ENCODE peak calls at places on chromosomes 11 and 22, in eight cellular contexts. One of them, this sample, is unnamed.

GRCh38 chr11:119729581-119730346 is 764 bp upstream of the NECTIN1 start:
- DNase-seq in fibroblast of lung: peak; percentile 57
- DNase-seq in neuronal stem cell: peak; percentile 29
- DNase-seq in GM23248: peak; percentile 72
- DNase-seq in keratinocyte: no peak
- DNase-seq in PC-9: peak; percentile 38
- DNase-seq in neural progenitor cell: peak; percentile 59
- DNase-seq in K562: no peak
- DNase-seq in this sample: no peak

GRCh38 chr22:20021196-20022181 is 579 bp downstream of the TANGO2 start:
- DNase-seq in neural progenitor cell: peak; percentile 47
- DNase-seq in PC-9: peak; percentile 52
- DNase-seq in neuronal stem cell: no peak
- DNase-seq in K562: peak; percentile 93
- DNase-seq in GM23248: peak; percentile 91
- DNase-seq in keratinocyte: no peak
- DNase-seq in fibroblast of lung: peak; percentile 27
- DNase-seq in this sample: peak; percentile 57

GRCh38 chr11:27209562-27210005 is 153.4 kb downstream of the CCDC34 start:
- DNase-seq in fibroblast of lung: peak; percentile 87
- DNase-seq in neural progenitor cell: no peak
- DNase-seq in neuronal stem cell: no peak
- DNase-seq in GM23248: peak; percentile 95
- DNase-seq in PC-9: peak; percentile 79
- DNase-seq in K562: peak; percentile 37
- DNase-seq in keratinocyte: peak; percentile 90
- DNase-seq in this sample: no peak

GRCh38 chr11:108486331-108486730 is 11.9 kb downstream of the POGLUT3 start:
- DNase-seq in fibroblast of lung: no peak
- DNase-seq in neuronal stem cell: no peak
- DNase-seq in K562: no peak
- DNase-seq in neural progenitor cell: no peak
- DNase-seq in keratinocyte: no peak
- DNase-seq in GM23248: no peak
- DNase-seq in PC-9: no peak
- DNase-seq in this sample: no peak

GRCh38 chr11:77107950-77108349 is 5.3 kb downstream of the OMP start:
- DNase-seq in K562: no peak
- DNase-seq in PC-9: peak; percentile 76
- DNase-seq in fibroblast of lung: peak; percentile 91
- DNase-seq in neuronal stem cell: no peak
- DNase-seq in keratinocyte: no peak
- DNase-seq in GM23248: peak; percentile 94
- DNase-seq in neural progenitor cell: no peak
- DNase-seq in this sample: peak; percentile 47

GRCh38 chr22:38873469-38874411 is 1.7 kb upstream of the CBX6 start:
- DNase-seq in neuronal stem cell: no peak
- DNase-seq in neural progenitor cell: no peak
- DNase-seq in PC-9: peak; percentile 54
- DNase-seq in K562: no peak
- DNase-seq in keratinocyte: peak; percentile 59
- DNase-seq in GM23248: peak; percentile 11
- DNase-seq in fibroblast of lung: no peak
- DNase-seq in this sample: no peak

GRCh38 chr11:71568707-71569349 is 3.5 kb downstream of the KRTAP5-10 start:
- DNase-seq in neuronal stem cell: no peak
- DNase-seq in keratinocyte: no peak
- DNase-seq in K562: no peak
- DNase-seq in fibroblast of lung: peak; percentile 29
- DNase-seq in neural progenitor cell: no peak
- DNase-seq in GM23248: peak; percentile 47
- DNase-seq in PC-9: no peak
- DNase-seq in this sample: no peak

GRCh38 chr22:31603081-31603525 is 58.9 kb downstream of the PISD start:
- DNase-seq in fibroblast of lung: no peak
- DNase-seq in GM23248: no peak
- DNase-seq in neuronal stem cell: no peak
- DNase-seq in keratinocyte: no peak
- DNase-seq in K562: peak; percentile 54
- DNase-seq in neural progenitor cell: no peak
- DNase-seq in PC-9: no peak
- DNase-seq in this sample: no peak

GRCh38 chr11:35887737-35888136 is 56.1 kb upstream of the LDLRAD3 start:
- DNase-seq in K562: no peak
- DNase-seq in PC-9: no peak
- DNase-seq in GM23248: no peak
- DNase-seq in neuronal stem cell: no peak
- DNase-seq in neural progenitor cell: no peak
- DNase-seq in keratinocyte: no peak
- DNase-seq in fibroblast of lung: no peak
- DNase-seq in this sample: no peak

GRCh38 chr11:2521681-2522630 is 77.1 kb downstream of the KCNQ1 start:
- DNase-seq in neural progenitor cell: peak; percentile 1
- DNase-seq in K562: no peak
- DNase-seq in neuronal stem cell: no peak
- DNase-seq in GM23248: no peak
- DNase-seq in PC-9: no peak
- DNase-seq in fibroblast of lung: no peak
- DNase-seq in keratinocyte: no peak
- DNase-seq in this sample: no peak

GRCh38 chr11:114321621-114322257 is 25.5 kb downstream of the NNMT start:
- DNase-seq in keratinocyte: no peak
- DNase-seq in fibroblast of lung: peak; percentile 82
- DNase-seq in PC-9: no peak
- DNase-seq in GM23248: peak; percentile 94
- DNase-seq in K562: no peak
- DNase-seq in neural progenitor cell: no peak
- DNase-seq in neuronal stem cell: no peak
- DNase-seq in this sample: no peak

GRCh38 chr11:3803726-3804510 is 4.4 kb upstream of the PGAP2 start:
- DNase-seq in neural progenitor cell: no peak
- DNase-seq in fibroblast of lung: no peak
- DNase-seq in neuronal stem cell: no peak
- DNase-seq in K562: no peak
- DNase-seq in GM23248: peak; percentile 87
- DNase-seq in PC-9: no peak
- DNase-seq in keratinocyte: no peak
- DNase-seq in this sample: no peak

GRCh38 chr11:76680517-76681425 is 10.2 kb upstream of the LRRC32 start:
- DNase-seq in keratinocyte: no peak
- DNase-seq in fibroblast of lung: peak; percentile 74
- DNase-seq in PC-9: peak; percentile 68
- DNase-seq in GM23248: peak; percentile 82
- DNase-seq in neuronal stem cell: peak; percentile 76
- DNase-seq in K562: peak; percentile 83
- DNase-seq in neural progenitor cell: peak; percentile 92
- DNase-seq in this sample: peak; percentile 90

GRCh38 chr22:49663823-49664222 is 163.8 kb downstream of the BRD1 start:
- DNase-seq in GM23248: no peak
- DNase-seq in PC-9: no peak
- DNase-seq in neuronal stem cell: no peak
- DNase-seq in neural progenitor cell: no peak
- DNase-seq in fibroblast of lung: no peak
- DNase-seq in K562: no peak
- DNase-seq in keratinocyte: no peak
- DNase-seq in this sample: no peak

GRCh38 chr11:61153593-61154090 is 7.6 kb downstream of the VPS37C start:
- DNase-seq in neuronal stem cell: no peak
- DNase-seq in fibroblast of lung: no peak
- DNase-seq in GM23248: peak; percentile 80
- DNase-seq in neural progenitor cell: no peak
- DNase-seq in PC-9: no peak
- DNase-seq in keratinocyte: no peak
- DNase-seq in K562: no peak
- DNase-seq in this sample: no peak

GRCh38 chr11:60182546-60183330 is at the start of gene MS4A6A:
- DNase-seq in neuronal stem cell: no peak
- DNase-seq in K562: no peak
- DNase-seq in GM23248: no peak
- DNase-seq in neural progenitor cell: no peak
- DNase-seq in keratinocyte: no peak
- DNase-seq in fibroblast of lung: no peak
- DNase-seq in PC-9: no peak
- DNase-seq in this sample: no peak

GRCh38 chr22:48592488-48592887 is 1235.2 kb downstream of the BRD1 start:
- DNase-seq in keratinocyte: no peak
- DNase-seq in fibroblast of lung: no peak
- DNase-seq in neural progenitor cell: no peak
- DNase-seq in K562: no peak
- DNase-seq in neuronal stem cell: no peak
- DNase-seq in GM23248: no peak
- DNase-seq in PC-9: no peak
- DNase-seq in this sample: no peak

GRCh38 chr11:23206736-23207336 is 346.6 kb upstream of the CCDC179 start:
- DNase-seq in fibroblast of lung: peak; percentile 11
- DNase-seq in keratinocyte: no peak
- DNase-seq in GM23248: peak; percentile 43
- DNase-seq in neuronal stem cell: no peak
- DNase-seq in PC-9: no peak
- DNase-seq in K562: no peak
- DNase-seq in neural progenitor cell: no peak
- DNase-seq in this sample: no peak

GRCh38 chr11:77201370-77201769 is 73.3 kb downstream of the MYO7A start:
- DNase-seq in neural progenitor cell: no peak
- DNase-seq in neuronal stem cell: no peak
- DNase-seq in fibroblast of lung: no peak
- DNase-seq in keratinocyte: no peak
- DNase-seq in K562: no peak
- DNase-seq in PC-9: no peak
- DNase-seq in GM23248: no peak
- DNase-seq in this sample: no peak

GRCh38 chr11:114216804-114217195 is 79.4 kb upstream of the NNMT start:
- DNase-seq in keratinocyte: no peak
- DNase-seq in neuronal stem cell: no peak
- DNase-seq in neural progenitor cell: no peak
- DNase-seq in fibroblast of lung: no peak
- DNase-seq in K562: no peak
- DNase-seq in PC-9: no peak
- DNase-seq in GM23248: no peak
- DNase-seq in this sample: no peak

GRCh38 chr11:92357344-92357743 is 132.7 kb downstream of the FAT3 start:
- DNase-seq in keratinocyte: no peak
- DNase-seq in PC-9: no peak
- DNase-seq in neuronal stem cell: no peak
- DNase-seq in neural progenitor cell: no peak
- DNase-seq in GM23248: no peak
- DNase-seq in K562: no peak
- DNase-seq in fibroblast of lung: no peak
- DNase-seq in this sample: no peak

DNA sequence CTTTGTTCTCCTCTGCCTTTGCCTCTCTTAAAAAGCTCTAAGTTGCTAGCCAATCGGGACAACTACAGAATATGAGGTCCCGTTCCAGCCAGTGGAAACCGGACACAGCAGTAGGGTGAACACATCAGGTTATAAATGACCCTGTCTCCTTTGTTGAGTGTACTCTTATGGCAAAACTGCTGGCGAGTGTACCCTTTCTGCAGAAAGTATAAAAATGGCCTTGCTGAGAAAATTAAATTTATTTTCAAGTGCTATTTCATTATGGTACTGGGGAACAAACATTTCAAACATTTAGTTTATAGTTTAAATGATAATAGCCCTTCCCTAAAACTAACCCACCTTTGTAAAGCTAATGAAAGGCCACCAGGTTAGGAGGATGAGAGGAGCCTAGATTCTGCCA is 6.0 kb upstream of the LGALS12 start:
- DNase-seq in keratinocyte: no peak
- DNase-seq in PC-9: no peak
- DNase-seq in K562: no peak
- DNase-seq in neuronal stem cell: no peak
- DNase-seq in fibroblast of lung: no peak
- DNase-seq in GM23248: no peak
- DNase-seq in neural progenitor cell: no peak
- DNase-seq in this sample: no peak
- H3K9me3 ChIP-seq in keratinocyte: peaks cover 4% of the 10 kb centered on the region
- H3K9me3 ChIP-seq in PC-9: peaks cover 14% of the 10 kb centered on the region
- H3K9me3 ChIP-seq in K562: peaks cover 4% of the 10 kb centered on the region
- H3K9me3 ChIP-seq in neuronal stem cell: peaks cover 2% of the 10 kb centered on the region
- H3K9me3 ChIP-seq in fibroblast of lung: no peaks in the 10 kb centered on the region
- H3K9me3 ChIP-seq in GM23248: no peaks in the 10 kb centered on the region
- H3K9me3 ChIP-seq in neural progenitor cell: no peaks in the 10 kb centered on the region
- H3K9me3 ChIP-seq in this sample: peaks cover 7% of the 10 kb centered on the region

GRCh38 chr11:21675049-21675616 is 517.8 kb upstream of the ANO5 start:
- DNase-seq in fibroblast of lung: no peak
- DNase-seq in PC-9: no peak
- DNase-seq in K562: no peak
- DNase-seq in keratinocyte: no peak
- DNase-seq in neuronal stem cell: no peak
- DNase-seq in neural progenitor cell: no peak
- DNase-seq in GM23248: no peak
- DNase-seq in this sample: no peak
- H3K4me3 ChIP-seq in fibroblast of lung: no peak overlapping the region
- H3K4me3 ChIP-seq in PC-9: no peak overlapping the region
- H3K4me3 ChIP-seq in K562: no peak overlapping the region
- H3K4me3 ChIP-seq in keratinocyte: no peak overlapping the region
- H3K4me3 ChIP-seq in neuronal stem cell: no peak overlapping the region
- H3K4me3 ChIP-seq in neural progenitor cell: no peak overlapping the region
- H3K4me3 ChIP-seq in GM23248: no peak overlapping the region
- H3K4me3 ChIP-seq in this sample: peak overlapping the region; percentile 26

DNA sequence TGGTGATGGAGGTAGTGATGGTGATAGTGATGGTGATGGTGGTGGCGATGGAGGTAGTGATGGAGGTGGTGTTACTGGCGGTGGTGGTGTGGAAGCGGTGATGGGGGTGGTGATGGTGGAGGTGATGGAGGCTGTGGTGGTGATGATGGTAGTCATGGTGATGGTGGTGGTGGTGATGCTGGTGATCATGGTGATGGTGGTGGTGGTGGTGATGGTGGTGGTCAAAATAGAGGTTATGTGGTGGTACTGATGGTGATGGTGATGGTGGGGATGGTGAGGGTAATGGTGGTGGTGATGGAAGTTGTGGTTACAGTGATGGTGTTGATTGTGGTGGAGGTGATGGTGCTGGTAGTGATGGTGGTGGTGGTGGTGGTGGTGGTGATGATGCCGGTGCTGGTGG is 199.2 kb downstream of the IGLL1 start:
- DNase-seq in neuronal stem cell: no peak
- DNase-seq in GM23248: no peak
- DNase-seq in neural progenitor cell: no peak
- DNase-seq in PC-9: no peak
- DNase-seq in K562: no peak
- DNase-seq in fibroblast of lung: no peak
- DNase-seq in keratinocyte: no peak
- DNase-seq in this sample: no peak
- H2AFZ ChIP-seq in neuronal stem cell: no peak overlapping the region
- H2AFZ ChIP-seq in GM23248: no peak overlapping the region
- H2AFZ ChIP-seq in neural progenitor cell: no peak overlapping the region
- H2AFZ ChIP-seq in PC-9: no peak overlapping the region
- H2AFZ ChIP-seq in K562: no peak overlapping the region
- H2AFZ ChIP-seq in fibroblast of lung: no peak overlapping the region
- H2AFZ ChIP-seq in keratinocyte: no peak overlapping the region
- H2AFZ ChIP-seq in this sample: no peak overlapping the region

DNA sequence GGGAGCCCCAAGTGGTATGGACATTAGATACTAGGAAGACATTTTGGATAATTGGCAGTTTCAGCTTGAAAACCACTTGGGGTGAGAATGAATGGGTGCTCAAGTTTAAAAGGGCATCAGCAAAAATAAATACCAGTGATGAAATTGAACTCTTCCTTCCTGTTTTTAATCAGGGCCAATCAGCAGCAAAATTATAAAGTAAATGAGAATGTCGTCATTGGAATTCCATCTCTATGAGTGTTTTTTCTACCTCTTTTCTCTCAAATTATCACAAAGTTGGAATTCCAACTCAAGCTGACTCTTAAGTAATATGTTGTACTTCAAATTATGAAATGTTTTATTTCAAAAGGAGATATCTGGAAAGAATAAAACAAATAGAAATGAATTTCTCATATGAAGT is 730.6 kb downstream of the METTL15 start:
- DNase-seq in neural progenitor cell: no peak
- DNase-seq in PC-9: no peak
- DNase-seq in neuronal stem cell: no peak
- DNase-seq in fibroblast of lung: no peak
- DNase-seq in GM23248: peak; percentile 42
- DNase-seq in K562: no peak
- DNase-seq in keratinocyte: no peak
- DNase-seq in this sample: no peak
- H3K9me3 ChIP-seq in neural progenitor cell: no peaks in the 10 kb centered on the region
- H3K9me3 ChIP-seq in PC-9: no peaks in the 10 kb centered on the region
- H3K9me3 ChIP-seq in neuronal stem cell: no peaks in the 10 kb centered on the region
- H3K9me3 ChIP-seq in fibroblast of lung: no peaks in the 10 kb centered on the region
- H3K9me3 ChIP-seq in GM23248: no peaks in the 10 kb centered on the region
- H3K9me3 ChIP-seq in K562: no peaks in the 10 kb centered on the region
- H3K9me3 ChIP-seq in keratinocyte: no peaks in the 10 kb centered on the region
- H3K9me3 ChIP-seq in this sample: no peaks in the 10 kb centered on the region

This sample was measured in Karpas-422.